ENCODE peak calls at places on chromosomes 11 and 22, in five cellular contexts. K is tibial nerve; R is NCI-H82; L is stimulated activated CD4-positive, alpha-beta T cell treated with anti-CD3 and anti-CD28 coated beads, Interleukin-4, amount 100 ng/mL, for 1 hour; B is activated gamma-delta T cell treated with Interleukin-2 at 50 U/mL for 16 hours. U is an unnamed sample.

GRCh38 chr11:75625970-75626691 is 42.7 kb downstream of the MAP6 start:
- DNase-seq in L (no peak), B (no peak), K (no peak), R (no peak), U (peak)

GRCh38 chr22:46070215-46070721 is 80.1 kb upstream of the PPARA start:
- DNase-seq in K (peak), B (no peak), L (peak), R (no peak), U (peak)

GRCh38 chr22:17777005-17777716 is 2.9 kb upstream of the BID start:
- DNase-seq in K (no peak), L (peak), B (peak), R (no peak), U (no peak)

GRCh38 chr11:59918987-59919589 is 19.1 kb upstream of the OOSP1 start:
- DNase-seq in B (no peak), L (no peak), K (no peak), R (peak), U (peak)

GRCh38 chr11:73114835-73115220 is 27.3 kb downstream of the FCHSD2 start:
- DNase-seq in K (no peak), B (no peak), R (no peak), L (no peak), U (no peak)

GRCh38 chr11:134360050-134360835 is 28.5 kb downstream of the GLB1L2 start:
- DNase-seq in R (peak), B (peak), L (peak), K (peak), U (peak)

GRCh38 chr22:26585104-26585790 is 4.7 kb downstream of the TPST2 start:
- DNase-seq in L (no peak), K (no peak), B (no peak), R (no peak), U (no peak)

GRCh38 chr22:40588726-40589125 is 47.8 kb downstream of the MRTFA start:
- DNase-seq in R (no peak), L (no peak), K (no peak), B (no peak), U (no peak)

GRCh38 chr11:14136561-14136960 is 174.0 kb downstream of the SPON1 start:
- DNase-seq in L (no peak), R (no peak), K (no peak), B (no peak), U (no peak)

GRCh38 chr22:46175631-46176030 is 25.3 kb downstream of the PPARA start:
- DNase-seq in B (no peak), R (no peak), K (no peak), L (no peak), U (no peak)

GRCh38 chr11:94876222-94876621 is 97.1 kb downstream of the CWC15 start:
- DNase-seq in K (no peak), B (no peak), L (no peak), R (no peak), U (peak)

GRCh38 chr11:32131321-32131720 is 40.4 kb downstream of the RCN1 start:
- DNase-seq in K (no peak), B (no peak), L (no peak), R (no peak), U (no peak)

GRCh38 chr11:56841210-56841810 is 92.8 kb upstream of the OR9G4 start:
- DNase-seq in R (peak), L (no peak), B (no peak), K (no peak), U (peak)

GRCh38 chr11:2483426-2483825 is 38.6 kb downstream of the KCNQ1 start:
- DNase-seq in R (no peak), K (no peak), L (no peak), B (no peak), U (no peak)

GRCh38 chr11:119484741-119485605 is 62.0 kb upstream of the THY1 start:
- DNase-seq in R (peak), B (no peak), L (no peak), K (no peak), U (peak)

GRCh38 chr22:27991586-27992293 is 72.7 kb upstream of the PITPNB start:
- DNase-seq in B (no peak), K (no peak), R (no peak), L (no peak), U (no peak)

GRCh38 chr11:63985812-63986155 is 454 bp upstream of the OTUB1 start:
- DNase-seq in K (no peak), R (no peak), L (peak), B (peak), U (peak)

GRCh38 chr11:65415499-65416340 is 6.9 kb upstream of the NEAT1 start:
- DNase-seq in B (no peak), R (peak), K (peak), L (no peak), U (peak)